ENCODE peak calls at places on chromosome 12, in ten cellular contexts. One of them, this sample, is unnamed.

GRCh38 chr12:113332688-113333087 is 2.2 kb downstream of the SLC8B1 start:
- DNase-seq in choroid plexus epithelial cell: no peak
- DNase-seq in ovary: no peak
- DNase-seq in NT2/D1: no peak
- DNase-seq in HEK293T: no peak
- DNase-seq in lower lobe of right lung: no peak
- DNase-seq in AML-193: no peak
- DNase-seq in NCI-H1694: no peak
- DNase-seq in T-helper 17 cell: no peak
- DNase-seq in upper lobe of right lung: no peak
- DNase-seq in this sample: no peak

GRCh38 chr12:112792306-112792705 is 758 bp downstream of the RPH3A start:
- DNase-seq in choroid plexus epithelial cell: no peak
- DNase-seq in ovary: no peak
- DNase-seq in NT2/D1: no peak
- DNase-seq in HEK293T: no peak
- DNase-seq in lower lobe of right lung: no peak
- DNase-seq in AML-193: no peak
- DNase-seq in NCI-H1694: peak
- DNase-seq in T-helper 17 cell: no peak
- DNase-seq in upper lobe of right lung: no peak
- DNase-seq in this sample: no peak

GRCh38 chr12:99332936-99333591 is 314.5 kb upstream of the GARIN6 start:
- DNase-seq in choroid plexus epithelial cell: no peak
- DNase-seq in ovary: no peak
- DNase-seq in NT2/D1: no peak
- DNase-seq in HEK293T: no peak
- DNase-seq in lower lobe of right lung: no peak
- DNase-seq in AML-193: no peak
- DNase-seq in NCI-H1694: no peak
- DNase-seq in T-helper 17 cell: no peak
- DNase-seq in upper lobe of right lung: no peak
- DNase-seq in this sample: no peak

GRCh38 chr12:108803428-108804105 is 53.8 kb downstream of the SSH1 start:
- DNase-seq in choroid plexus epithelial cell: peak
- DNase-seq in ovary: peak
- DNase-seq in NT2/D1: peak
- DNase-seq in HEK293T: peak
- DNase-seq in lower lobe of right lung: peak
- DNase-seq in AML-193: peak
- DNase-seq in NCI-H1694: peak
- DNase-seq in T-helper 17 cell: peak
- DNase-seq in upper lobe of right lung: no peak
- DNase-seq in this sample: peak

GRCh38 chr12:114848661-114849060 is 164.7 kb upstream of the TBX3 start:
- DNase-seq in choroid plexus epithelial cell: peak
- DNase-seq in ovary: peak
- DNase-seq in NT2/D1: no peak
- DNase-seq in HEK293T: no peak
- DNase-seq in lower lobe of right lung: no peak
- DNase-seq in AML-193: no peak
- DNase-seq in NCI-H1694: no peak
- DNase-seq in T-helper 17 cell: no peak
- DNase-seq in upper lobe of right lung: no peak
- DNase-seq in this sample: peak

GRCh38 chr12:84497819-84498218 is 414.8 kb downstream of the SLC6A15 start:
- DNase-seq in choroid plexus epithelial cell: peak
- DNase-seq in ovary: no peak
- DNase-seq in NT2/D1: peak
- DNase-seq in HEK293T: peak
- DNase-seq in lower lobe of right lung: no peak
- DNase-seq in AML-193: no peak
- DNase-seq in NCI-H1694: no peak
- DNase-seq in T-helper 17 cell: no peak
- DNase-seq in upper lobe of right lung: no peak
- DNase-seq in this sample: no peak

GRCh38 chr12:94676011-94676709 is 25.8 kb upstream of the TMCC3 start:
- DNase-seq in choroid plexus epithelial cell: peak
- DNase-seq in ovary: peak
- DNase-seq in NT2/D1: no peak
- DNase-seq in HEK293T: no peak
- DNase-seq in lower lobe of right lung: peak
- DNase-seq in AML-193: peak
- DNase-seq in NCI-H1694: no peak
- DNase-seq in T-helper 17 cell: no peak
- DNase-seq in upper lobe of right lung: peak
- DNase-seq in this sample: no peak

GRCh38 chr12:50933459-50934124 is 18.8 kb upstream of the HIGD1C start:
- DNase-seq in choroid plexus epithelial cell: peak
- DNase-seq in ovary: no peak
- DNase-seq in NT2/D1: no peak
- DNase-seq in HEK293T: no peak
- DNase-seq in lower lobe of right lung: no peak
- DNase-seq in AML-193: no peak
- DNase-seq in NCI-H1694: no peak
- DNase-seq in T-helper 17 cell: no peak
- DNase-seq in upper lobe of right lung: no peak
- DNase-seq in this sample: no peak

GRCh38 chr12:121170581-121171260 is 38.0 kb downstream of the P2RX7 start:
- DNase-seq in choroid plexus epithelial cell: peak
- DNase-seq in ovary: no peak
- DNase-seq in NT2/D1: no peak
- DNase-seq in HEK293T: no peak
- DNase-seq in lower lobe of right lung: no peak
- DNase-seq in AML-193: no peak
- DNase-seq in NCI-H1694: no peak
- DNase-seq in T-helper 17 cell: no peak
- DNase-seq in upper lobe of right lung: no peak
- DNase-seq in this sample: no peak

GRCh38 chr12:43891856-43892574 is 56.1 kb downstream of the TMEM117 start:
- DNase-seq in choroid plexus epithelial cell: no peak
- DNase-seq in ovary: no peak
- DNase-seq in NT2/D1: no peak
- DNase-seq in HEK293T: no peak
- DNase-seq in lower lobe of right lung: no peak
- DNase-seq in AML-193: no peak
- DNase-seq in NCI-H1694: no peak
- DNase-seq in T-helper 17 cell: no peak
- DNase-seq in upper lobe of right lung: no peak
- DNase-seq in this sample: peak

This sample was measured in IMR-90.